ENCODE peak calls at places on chromosome 3, in six cellular contexts. L is activated CD4-positive, CD25-positive, alpha-beta regulatory T cell; T is GF-D8; X is activated gamma-delta T cell treated with Interleukin-2 at 50 U/mL for 16 hours; G is colonic mucosa; U is ovary. M is an unnamed sample.

GRCh38 chr3:115100172-115100571 is 46.9 kb downstream of the ZBTB20 start:
- DNase-seq in L (no peak), X (peak; percentile 19), T (peak; percentile 59), U (no peak), G (peak; percentile 40), M (no peak)

GRCh38 chr3:146421814-146422748 is 47.3 kb downstream of the PLSCR2 start:
- DNase-seq in X (no peak), T (no peak), U (no peak), L (no peak), G (no peak), M (no peak)

GRCh38 chr3:16452265-16452664 is 61.2 kb downstream of the RFTN1 start:
- DNase-seq in U (no peak), X (no peak), T (no peak), L (no peak), G (no peak), M (no peak)

GRCh38 chr3:5437296-5438010 is 249.9 kb downstream of the EDEM1 start:
- DNase-seq in U (no peak), T (no peak), G (no peak), L (no peak), X (no peak), M (no peak)

GRCh38 chr3:184757010-184757651 is 45.3 kb upstream of the MAGEF1 start:
- DNase-seq in X (no peak), T (no peak), U (peak; percentile 73), L (no peak), G (peak; percentile 73), M (no peak)

GRCh38 chr3:146655333-146655996 is 50.3 kb upstream of the PLSCR5 start:
- DNase-seq in X (no peak), T (no peak), U (no peak), G (no peak), L (no peak), M (no peak)

GRCh38 chr3:52292247-52293065 is 4.8 kb downstream of the GLYCTK start:
- DNase-seq in T (no peak), X (no peak), L (no peak), G (no peak), U (peak; percentile 31), M (no peak)

GRCh38 chr3:113498221-113499005 is 16.5 kb downstream of the SPICE1 start:
- DNase-seq in L (no peak), G (no peak), T (no peak), U (no peak), X (no peak), M (no peak)

GRCh38 chr3:42490243-42490642 is 12.2 kb upstream of the VIPR1 start:
- DNase-seq in X (no peak), U (no peak), L (no peak), G (peak; percentile 33), T (no peak), M (no peak)

GRCh38 chr3:42173307-42173706 is 82.2 kb downstream of the TRAK1 start:
- DNase-seq in L (no peak), X (no peak), U (no peak), G (no peak), T (no peak), M (no peak)

GRCh38 chr3:44529927-44530326 is 25.1 kb upstream of the ZKSCAN7 start:
- DNase-seq in U (no peak), G (peak; percentile 42), T (no peak), X (no peak), L (no peak), M (no peak)

GRCh38 chr3:25454411-25454927 is 26.4 kb downstream of the RARB start:
- DNase-seq in L (no peak), X (no peak), U (no peak), G (no peak), T (no peak), M (no peak)

GRCh38 chr3:56923546-56924224 is 121.9 kb upstream of the ARHGEF3 start:
- DNase-seq in U (no peak), L (no peak), T (peak; percentile 23), X (peak; percentile 35), G (peak; percentile 75), M (no peak)

GRCh38 chr3:124431585-124431984 is 298.7 kb upstream of the UMPS start:
- DNase-seq in X (no peak), L (no peak), T (no peak), G (no peak), U (no peak), M (no peak)

GRCh38 chr3:128273116-128273840 is 120.0 kb downstream of the EEFSEC start:
- DNase-seq in G (no peak), T (no peak), L (no peak), X (no peak), U (no peak), M (no peak)

GRCh38 chr3:127953092-127953491 is 38.1 kb downstream of the KBTBD12 start:
- DNase-seq in T (no peak), X (no peak), L (no peak), U (no peak), G (no peak), M (no peak)

GRCh38 chr3:100041328-100041749 is 73.0 kb downstream of the FILIP1L start:
- DNase-seq in U (no peak), T (no peak), L (no peak), X (no peak), G (no peak), M (no peak)

GRCh38 chr3:194054540-194054939 is 81.4 kb upstream of the HES1 start:
- DNase-seq in U (no peak), X (no peak), L (no peak), T (no peak), G (no peak), M (no peak)

GRCh38 chr3:54681706-54682105 is 246.2 kb downstream of the LRTM1 start:
- DNase-seq in G (no peak), L (no peak), T (no peak), X (no peak), U (no peak), M (no peak)

GRCh38 chr3:152772622-152773021 is 62.3 kb upstream of the P2RY1 start:
- DNase-seq in T (no peak), X (no peak), L (no peak), U (no peak), G (no peak), M (no peak)

GRCh38 chr3:49791571-49791970 is 5.2 kb upstream of the IP6K1 start:
- DNase-seq in X (no peak), L (no peak), U (peak; percentile 7), T (no peak), G (no peak), M (no peak)

GRCh38 chr3:197613187-197613586 is 57.4 kb upstream of the BDH1 start:
- DNase-seq in X (peak; percentile 22), G (no peak), U (no peak), T (no peak), L (no peak), M (no peak)

GRCh38 chr3:161508852-161509477 is 12.4 kb downstream of the OTOL1 start:
- DNase-seq in L (no peak), U (no peak), T (no peak), X (no peak), G (no peak), M (no peak)

GRCh38 chr3:178063475-178063874 is 472.8 kb upstream of the KCNMB2 start:
- DNase-seq in L (no peak), G (no peak), U (no peak), T (no peak), X (no peak), M (no peak)

GRCh38 chr3:7740458-7740857 is 761.2 kb upstream of the LMCD1 start:
- DNase-seq in L (no peak), G (no peak), U (no peak), T (no peak), X (no peak), M (no peak)

M was measured in NCI-H1048.